ENCODE peak calls at places on chromosome 2, in four cellular contexts. One of them, this sample, is unnamed.

GRCh38 chr2:204010611-204011560 is 74.3 kb downstream of the ICOS start:
- DNase-seq in CD8-positive, alpha-beta memory T cell: no peak
- DNase-seq in thyroid gland: no peak
- DNase-seq in psoas muscle: no peak
- DNase-seq in this sample: no peak

GRCh38 chr2:1726558-1726957 is 17.8 kb downstream of the PXDN start:
- DNase-seq in CD8-positive, alpha-beta memory T cell: no peak
- DNase-seq in thyroid gland: no peak
- DNase-seq in psoas muscle: no peak
- DNase-seq in this sample: no peak

GRCh38 chr2:171703574-171704347 is 16.5 kb downstream of the DYNC1I2 start:
- DNase-seq in CD8-positive, alpha-beta memory T cell: no peak
- DNase-seq in thyroid gland: no peak
- DNase-seq in psoas muscle: no peak
- DNase-seq in this sample: no peak

GRCh38 chr2:76867854-76868253 is 654.3 kb downstream of the LRRTM4 start:
- DNase-seq in psoas muscle: no peak
- DNase-seq in CD8-positive, alpha-beta memory T cell: no peak
- DNase-seq in thyroid gland: no peak
- DNase-seq in this sample: no peak

GRCh38 chr2:24761866-24762265 is 31.3 kb downstream of the PTRHD1 start:
- DNase-seq in thyroid gland: no peak
- DNase-seq in CD8-positive, alpha-beta memory T cell: no peak
- DNase-seq in psoas muscle: no peak
- DNase-seq in this sample: no peak

GRCh38 chr2:137262600-137262999 is 497.3 kb downstream of the THSD7B start:
- DNase-seq in CD8-positive, alpha-beta memory T cell: no peak
- DNase-seq in thyroid gland: no peak
- DNase-seq in psoas muscle: no peak
- DNase-seq in this sample: no peak

GRCh38 chr2:24203029-24203786 is 28.4 kb downstream of the FAM228A start:
- DNase-seq in thyroid gland: no peak
- DNase-seq in psoas muscle: no peak
- DNase-seq in CD8-positive, alpha-beta memory T cell: no peak
- DNase-seq in this sample: no peak

GRCh38 chr2:113370478-113371091 is 66.9 kb upstream of the ZNG1B start:
- DNase-seq in psoas muscle: peak; percentile 43
- DNase-seq in CD8-positive, alpha-beta memory T cell: peak; percentile 46
- DNase-seq in thyroid gland: peak; percentile 80
- DNase-seq in this sample: peak; percentile 69

GRCh38 chr2:51624995-51625394 is 593.1 kb upstream of the NRXN1 start:
- DNase-seq in CD8-positive, alpha-beta memory T cell: no peak
- DNase-seq in psoas muscle: no peak
- DNase-seq in thyroid gland: no peak
- DNase-seq in this sample: no peak

GRCh38 chr2:135096665-135097446 is 44.8 kb downstream of the RAB3GAP1 start:
- DNase-seq in psoas muscle: no peak
- DNase-seq in thyroid gland: no peak
- DNase-seq in CD8-positive, alpha-beta memory T cell: no peak
- DNase-seq in this sample: no peak

GRCh38 chr2:1618974-1619373 is 125.3 kb downstream of the PXDN start:
- DNase-seq in psoas muscle: no peak
- DNase-seq in CD8-positive, alpha-beta memory T cell: no peak
- DNase-seq in thyroid gland: no peak
- DNase-seq in this sample: no peak

GRCh38 chr2:195848119-195848899 is 191.3 kb downstream of the SLC39A10 start:
- DNase-seq in psoas muscle: no peak
- DNase-seq in CD8-positive, alpha-beta memory T cell: no peak
- DNase-seq in thyroid gland: no peak
- DNase-seq in this sample: no peak

GRCh38 chr2:75222527-75222926 is 23.2 kb upstream of the TACR1 start:
- DNase-seq in thyroid gland: no peak
- DNase-seq in CD8-positive, alpha-beta memory T cell: no peak
- DNase-seq in psoas muscle: no peak
- DNase-seq in this sample: no peak

GRCh38 chr2:74003494-74004211 is 18.9 kb downstream of the TET3 start:
- DNase-seq in CD8-positive, alpha-beta memory T cell: no peak
- DNase-seq in psoas muscle: peak; percentile 58
- DNase-seq in thyroid gland: no peak
- DNase-seq in this sample: peak; percentile 86
- H3K4me3 ChIP-seq in CD8-positive, alpha-beta memory T cell: no peak overlapping the region
- H3K4me3 ChIP-seq in psoas muscle: peak overlapping the region; percentile 73
- H3K4me3 ChIP-seq in thyroid gland: no peak overlapping the region
- H3K4me3 ChIP-seq in this sample: peak overlapping the region; percentile 46

GRCh38 chr2:108271691-108272253 is 16.9 kb upstream of the SULT1C2 start:
- DNase-seq in CD8-positive, alpha-beta memory T cell: no peak
- DNase-seq in thyroid gland: no peak
- DNase-seq in psoas muscle: no peak
- DNase-seq in this sample: no peak
- H3K4me3 ChIP-seq in CD8-positive, alpha-beta memory T cell: no peak overlapping the region
- H3K4me3 ChIP-seq in thyroid gland: no peak overlapping the region
- H3K4me3 ChIP-seq in psoas muscle: peak overlapping the region; percentile 28
- H3K4me3 ChIP-seq in this sample: no peak overlapping the region

DNA sequence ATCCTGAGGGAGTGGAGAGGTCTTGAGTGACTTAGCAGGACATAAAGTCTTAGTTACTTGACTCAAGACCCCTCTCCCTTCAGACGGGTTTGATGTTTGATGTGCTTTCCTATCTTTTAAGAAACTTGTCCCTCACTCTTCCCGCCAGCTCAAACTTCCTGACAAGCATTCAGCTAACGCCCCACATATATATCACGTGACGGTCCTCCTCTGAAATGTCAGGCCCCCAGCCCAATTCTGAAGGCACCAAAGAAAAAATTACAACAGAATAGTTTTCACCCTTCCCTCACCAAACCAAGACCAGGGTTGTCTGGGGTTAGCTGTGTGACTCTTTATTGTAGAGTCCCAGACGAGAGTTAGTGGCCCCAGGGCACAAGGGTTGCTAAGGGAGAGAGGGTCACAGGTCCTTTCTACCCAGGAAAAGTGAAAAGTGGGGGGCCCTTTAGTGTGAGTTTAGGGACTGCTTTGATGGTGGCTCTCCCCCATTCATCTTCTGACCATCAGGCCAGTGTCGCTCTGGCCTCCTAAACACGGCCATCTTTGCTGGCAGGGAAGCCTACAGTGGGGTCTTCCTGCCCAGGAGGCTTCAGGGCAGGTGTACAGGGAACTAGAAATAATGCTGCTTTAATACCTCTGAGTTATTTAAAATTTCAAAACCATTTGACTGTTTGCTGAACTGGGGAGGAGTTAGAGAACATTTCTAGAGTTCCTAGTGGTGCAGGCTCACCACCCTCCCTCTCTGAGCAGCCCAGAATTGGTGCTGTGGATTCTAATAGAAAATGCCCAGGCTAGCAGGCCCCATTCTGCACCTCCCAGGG is 2.7 kb downstream of the PKDCC start:
- DNase-seq in thyroid gland: no peak
- DNase-seq in psoas muscle: no peak
- DNase-seq in CD8-positive, alpha-beta memory T cell: no peak
- DNase-seq in this sample: no peak
- H3K4me3 ChIP-seq in thyroid gland: no peak overlapping the region
- H3K4me3 ChIP-seq in psoas muscle: peak overlapping the region; percentile 95
- H3K4me3 ChIP-seq in CD8-positive, alpha-beta memory T cell: no peak overlapping the region
- H3K4me3 ChIP-seq in this sample: peak overlapping the region; percentile 52

GRCh38 chr2:240569998-240570530 is 1.8 kb downstream of the RNPEPL1 start:
- DNase-seq in CD8-positive, alpha-beta memory T cell: no peak
- DNase-seq in psoas muscle: peak; percentile 7
- DNase-seq in thyroid gland: no peak
- DNase-seq in this sample: no peak
- H3K4me3 ChIP-seq in CD8-positive, alpha-beta memory T cell: peak overlapping the region; percentile 85
- H3K4me3 ChIP-seq in psoas muscle: peak overlapping the region; percentile 81
- H3K4me3 ChIP-seq in thyroid gland: no peak overlapping the region
- H3K4me3 ChIP-seq in this sample: no peak overlapping the region

GRCh38 chr2:104856973-104857261 is 3.0 kb downstream of the POU3F3 start:
- DNase-seq in thyroid gland: no peak
- DNase-seq in psoas muscle: no peak
- DNase-seq in CD8-positive, alpha-beta memory T cell: no peak
- DNase-seq in this sample: no peak
- H3K4me3 ChIP-seq in thyroid gland: no peak overlapping the region
- H3K4me3 ChIP-seq in psoas muscle: peak overlapping the region; percentile 34
- H3K4me3 ChIP-seq in CD8-positive, alpha-beta memory T cell: no peak overlapping the region
- H3K4me3 ChIP-seq in this sample: no peak overlapping the region

DNA sequence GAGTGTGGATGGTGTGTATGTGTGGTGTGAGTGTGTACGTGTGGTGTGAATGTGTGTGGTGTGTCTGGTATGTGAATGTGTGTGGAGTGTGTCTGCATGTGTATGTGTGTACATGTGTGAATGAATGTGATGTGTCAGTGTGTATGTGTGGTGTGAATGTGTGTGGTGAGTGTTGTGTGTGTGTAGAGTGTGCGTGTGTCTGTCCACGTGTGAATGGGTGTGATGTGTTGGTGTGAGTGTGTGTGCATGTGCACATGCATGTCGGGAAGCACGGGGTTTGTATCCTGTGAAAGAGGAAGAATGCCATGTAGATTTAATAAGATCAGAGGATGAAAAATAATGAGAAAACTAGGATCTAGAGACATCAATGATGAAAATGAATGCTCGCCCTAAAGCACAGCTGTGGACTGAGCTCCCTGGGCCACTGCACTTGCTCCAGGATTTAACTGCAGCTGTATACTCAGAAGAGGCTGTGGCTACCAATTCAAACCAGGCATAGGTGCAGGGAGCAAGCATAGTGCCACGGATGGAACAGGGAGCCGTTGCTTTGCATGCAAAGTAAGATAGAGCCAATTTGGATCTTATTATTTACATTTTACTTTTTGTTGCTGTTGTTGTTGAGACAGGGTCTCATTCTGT is 122.7 kb downstream of the DOCK10 start:
- DNase-seq in thyroid gland: no peak
- DNase-seq in CD8-positive, alpha-beta memory T cell: no peak
- DNase-seq in psoas muscle: no peak
- DNase-seq in this sample: no peak
- H3K4me3 ChIP-seq in thyroid gland: no peak overlapping the region
- H3K4me3 ChIP-seq in CD8-positive, alpha-beta memory T cell: no peak overlapping the region
- H3K4me3 ChIP-seq in psoas muscle: no peak overlapping the region
- H3K4me3 ChIP-seq in this sample: no peak overlapping the region

GRCh38 chr2:37667704-37668103 is 3.7 kb downstream of the CDC42EP3 start:
- DNase-seq in CD8-positive, alpha-beta memory T cell: no peak
- DNase-seq in thyroid gland: no peak
- DNase-seq in psoas muscle: no peak
- DNase-seq in this sample: no peak
- H3K4me3 ChIP-seq in CD8-positive, alpha-beta memory T cell: no peak overlapping the region
- H3K4me3 ChIP-seq in thyroid gland: no peak overlapping the region
- H3K4me3 ChIP-seq in psoas muscle: peak overlapping the region; percentile 98
- H3K4me3 ChIP-seq in this sample: no peak overlapping the region